ENCODE peak calls at places on chromosomes 1 and 21, in five cellular contexts. Q is body of pancreas, S is amniotic stem cell, B is AG10803, X is HuH-7. N is an unnamed sample.

GRCh38 chr1:219660666-219661463 is 48.0 kb upstream of the ZC3H11B start:
- DNase-seq in Q (peak; percentile 89), S (peak; percentile 64), B (peak; percentile 78), X (peak; percentile 58), N (peak; percentile 63)

GRCh38 chr1:13801232-13801631 is 101.2 kb downstream of the PRDM2 start:
- DNase-seq in Q (no peak), S (no peak), B (peak; percentile 39), X (no peak), N (peak; percentile 69)

GRCh38 chr21:45954921-45955320 is 26.6 kb upstream of the COL6A1 start:
- DNase-seq in Q (no peak), S (no peak), B (no peak), X (no peak), N (no peak)

GRCh38 chr1:75338974-75339483 is 204.8 kb downstream of the LHX8 start:
- DNase-seq in Q (no peak), S (no peak), B (no peak), X (no peak), N (no peak)

GRCh38 chr1:149846042-149846441 is 53.3 kb upstream of the BOLA1 start:
- DNase-seq in Q (no peak), S (no peak), B (no peak), X (no peak), N (no peak)

GRCh38 chr1:218584418-218585155 is 239.5 kb downstream of the TGFB2 start:
- DNase-seq in Q (no peak), S (no peak), B (no peak), X (no peak), N (no peak)

GRCh38 chr1:7266561-7266960 is 481.3 kb downstream of the CAMTA1 start:
- DNase-seq in Q (no peak), S (no peak), B (no peak), X (no peak), N (no peak)

GRCh38 chr1:90579212-90579802 is 137.8 kb downstream of the BARHL2 start:
- DNase-seq in Q (no peak), S (peak; percentile 30), B (peak; percentile 41), X (peak; percentile 36), N (peak; percentile 51)

GRCh38 chr1:119742193-119742592 is 26.5 kb downstream of the HMGCS2 start:
- DNase-seq in Q (peak; percentile 31), S (no peak), B (peak; percentile 67), X (no peak), N (no peak)

GRCh38 chr21:40964691-40965090 is 117.7 kb upstream of the DSCAM start:
- DNase-seq in Q (no peak), S (peak; percentile 6), B (no peak), X (no peak), N (no peak)

GRCh38 chr1:107404756-107405155 is 263.9 kb downstream of the NTNG1 start:
- DNase-seq in Q (no peak), S (peak; percentile 6), B (peak; percentile 86), X (no peak), N (no peak)

GRCh38 chr1:23581219-23581618 is 21.9 kb upstream of the ID3 start:
- DNase-seq in Q (no peak), S (no peak), B (peak; percentile 44), X (no peak), N (no peak)

GRCh38 chr1:7109901-7110300 is 324.6 kb downstream of the CAMTA1 start:
- DNase-seq in Q (no peak), S (no peak), B (no peak), X (no peak), N (no peak)

GRCh38 chr1:181396171-181396670 is 87.1 kb upstream of the CACNA1E start:
- DNase-seq in Q (no peak), S (no peak), B (no peak), X (no peak), N (no peak)

GRCh38 chr1:225999912-226000337 is 782 bp upstream of the SDE2 start:
- DNase-seq in Q (no peak), S (no peak), B (peak; percentile 9), X (peak; percentile 30), N (no peak)

GRCh38 chr1:8646996-8647395 is 170.4 kb downstream of the RERE start:
- DNase-seq in Q (no peak), S (no peak), B (no peak), X (no peak), N (no peak)

GRCh38 chr1:221741364-221741970 is 422 bp downstream of the DUSP10 start:
- DNase-seq in Q (peak; percentile 24), S (no peak), B (peak; percentile 60), X (peak; percentile 15), N (peak; percentile 28)

GRCh38 chr1:236808564-236809130 is 13.6 kb downstream of the MTR start:
- DNase-seq in Q (no peak), S (no peak), B (peak; percentile 18), X (no peak), N (peak; percentile 18)

GRCh38 chr1:16076003-16076870 is 2.8 kb upstream of the FAM131C start:
- DNase-seq in Q (no peak), S (peak; percentile 42), B (peak; percentile 86), X (no peak), N (no peak)

GRCh38 chr1:211742272-211742671 is 66.9 kb upstream of the NEK2 start:
- DNase-seq in Q (no peak), S (no peak), B (no peak), X (no peak), N (no peak)

GRCh38 chr1:63326106-63326472 is 3.7 kb downstream of the FOXD3 start:
- DNase-seq in Q (no peak), S (no peak), B (no peak), X (peak; percentile 63), N (no peak)

GRCh38 chr1:6208723-6209660 is 3.1 kb downstream of the RNF207 start:
- DNase-seq in Q (peak; percentile 61), S (no peak), B (peak; percentile 55), X (no peak), N (no peak)

GRCh38 chr1:162219461-162219860 is 150.0 kb downstream of the NOS1AP start:
- DNase-seq in Q (no peak), S (no peak), B (no peak), X (no peak), N (no peak)

GRCh38 chr1:66275601-66276023 is 258.3 kb upstream of the SGIP1 start:
- DNase-seq in Q (no peak), S (no peak), B (no peak), X (no peak), N (no peak)

GRCh38 chr21:39444406-39445145 is 1.0 kb downstream of the LCA5L start:
- DNase-seq in Q (no peak), S (peak; percentile 12), B (peak; percentile 60), X (peak; percentile 9), N (peak; percentile 25)

GRCh38 chr1:70003509-70003908 is 201.9 kb downstream of the LRRC40 start:
- DNase-seq in Q (no peak), S (no peak), B (no peak), X (no peak), N (no peak)

N was measured in T47D.